ENCODE peak calls at places on chromosomes 2 and 18, in ten cellular contexts. G is body of pancreas; H is stimulated activated CD4-positive, alpha-beta T cell treated with anti-CD3 and anti-CD28 coated beads, Interleukin-2, amount 100 ng/mL, for 48 hours; B is anterior cingulate cortex; U is ovary; K is left ventricle myocardium inferior; C is choroid plexus epithelial cell; E is fibroblast of lung; R is epithelial cell of proximal tubule; J is posterior vena cava. T is an unnamed sample.

GRCh38 chr2:188569441-188569840 is 277.8 kb downstream of the GULP1 start:
- DNase-seq in B (no peak), K (no peak), U (no peak), G (no peak), R (no peak), E (no peak), J (no peak), C (no peak), H (no peak), T (no peak)

GRCh38 chr18:47970664-47971523 is 40.4 kb upstream of the SMAD2 start:
- DNase-seq in U (no peak), B (no peak), J (no peak), H (no peak), G (no peak), R (no peak), C (no peak), E (no peak), K (no peak), T (peak)

GRCh38 chr18:52313213-52313612 is 26.8 kb upstream of the DCC start:
- DNase-seq in G (no peak), C (no peak), R (peak), U (no peak), E (peak), H (no peak), B (no peak), J (no peak), K (no peak), T (no peak)

GRCh38 chr2:203014456-203015199 is at the start of gene NBEAL1:
- DNase-seq in E (peak), H (peak), C (peak), U (peak), K (peak), G (peak), R (peak), B (peak), J (peak), T (peak)

GRCh38 chr2:16773080-16773713 is 107.6 kb upstream of the CYRIA start:
- DNase-seq in C (peak), U (no peak), G (peak), H (no peak), B (peak), R (no peak), J (no peak), E (peak), K (no peak), T (peak)

GRCh38 chr2:45498661-45499550 is 112.2 kb downstream of the SRBD1 start:
- DNase-seq in B (no peak), R (no peak), J (no peak), E (no peak), U (no peak), H (no peak), C (no peak), K (no peak), G (no peak), T (peak)

GRCh38 chr2:129174143-129174542 is 805.3 kb upstream of the RAB6C start:
- DNase-seq in K (no peak), E (no peak), U (no peak), B (no peak), G (no peak), C (no peak), H (no peak), J (no peak), R (no peak), T (no peak)

GRCh38 chr18:12694032-12694431 is 8.5 kb downstream of the CEP76 start:
- DNase-seq in R (no peak), G (no peak), H (no peak), B (no peak), E (peak), U (no peak), C (no peak), K (no peak), J (no peak), T (peak)

GRCh38 chr2:95578529-95578928 is 13.3 kb upstream of the TRIM43 start:
- DNase-seq in U (no peak), C (peak), H (no peak), G (no peak), J (no peak), E (no peak), B (no peak), K (no peak), R (no peak), T (no peak)

GRCh38 chr2:226656367-226656766 is 143.3 kb downstream of the IRS1 start:
- DNase-seq in C (peak), B (no peak), H (no peak), E (peak), G (no peak), J (no peak), U (no peak), R (no peak), K (no peak), T (peak)

GRCh38 chr2:20401495-20401855 is 45.4 kb upstream of the RHOB start:
- DNase-seq in U (no peak), J (no peak), B (no peak), E (no peak), R (no peak), K (no peak), C (no peak), G (no peak), H (no peak), T (no peak)

GRCh38 chr18:36411745-36412168 is 114.2 kb downstream of the FHOD3 start:
- DNase-seq in C (peak), G (no peak), R (no peak), H (no peak), J (no peak), E (no peak), B (no peak), U (no peak), K (no peak), T (peak)

GRCh38 chr2:203282101-203282500 is 43.3 kb downstream of the CYP20A1 start:
- DNase-seq in B (no peak), U (no peak), H (no peak), R (no peak), J (peak), C (no peak), K (no peak), E (no peak), G (no peak), T (no peak)

T was measured in amniotic epithelial cell.